ENCODE peak calls at places on chromosomes 16 and 17, in eight cellular contexts. One of them, this sample, is unnamed.

GRCh38 chr16:82629441-82630027 is 2.8 kb downstream of the CDH13 start:
- DNase-seq in HFFc6: peak
- DNase-seq in transverse colon: no peak
- DNase-seq in mucosa of descending colon: no peak
- DNase-seq in body of pancreas: no peak
- DNase-seq in BE2C: no peak
- DNase-seq in CD8-positive, alpha-beta T cell: no peak
- DNase-seq in A549: no peak
- DNase-seq in this sample: no peak

GRCh38 chr17:76189247-76189646 is 48.2 kb upstream of the FOXJ1 start:
- DNase-seq in CD8-positive, alpha-beta T cell: no peak
- DNase-seq in body of pancreas: no peak
- DNase-seq in HFFc6: no peak
- DNase-seq in BE2C: no peak
- DNase-seq in transverse colon: no peak
- DNase-seq in mucosa of descending colon: no peak
- DNase-seq in A549: no peak
- DNase-seq in this sample: no peak

GRCh38 chr17:57930239-57930638 is 25.0 kb downstream of the CUEDC1 start:
- DNase-seq in mucosa of descending colon: no peak
- DNase-seq in transverse colon: no peak
- DNase-seq in BE2C: no peak
- DNase-seq in CD8-positive, alpha-beta T cell: no peak
- DNase-seq in HFFc6: no peak
- DNase-seq in A549: no peak
- DNase-seq in body of pancreas: no peak
- DNase-seq in this sample: no peak

GRCh38 chr17:28173071-28173561 is 130.6 kb downstream of the NLK start:
- DNase-seq in BE2C: no peak
- DNase-seq in mucosa of descending colon: no peak
- DNase-seq in transverse colon: no peak
- DNase-seq in body of pancreas: no peak
- DNase-seq in A549: no peak
- DNase-seq in HFFc6: no peak
- DNase-seq in CD8-positive, alpha-beta T cell: no peak
- DNase-seq in this sample: no peak

GRCh38 chr16:86660623-86661022 is 82.3 kb downstream of the FOXL1 start:
- DNase-seq in HFFc6: no peak
- DNase-seq in BE2C: no peak
- DNase-seq in body of pancreas: no peak
- DNase-seq in mucosa of descending colon: no peak
- DNase-seq in CD8-positive, alpha-beta T cell: no peak
- DNase-seq in transverse colon: no peak
- DNase-seq in A549: no peak
- DNase-seq in this sample: no peak

GRCh38 chr16:86554917-86555762 is at the start of gene MTHFSD:
- DNase-seq in transverse colon: peak
- DNase-seq in BE2C: peak
- DNase-seq in A549: peak
- DNase-seq in HFFc6: peak
- DNase-seq in mucosa of descending colon: peak
- DNase-seq in body of pancreas: peak
- DNase-seq in CD8-positive, alpha-beta T cell: peak
- DNase-seq in this sample: peak

GRCh38 chr17:72560303-72561247 is 439.8 kb downstream of the SOX9 start:
- DNase-seq in transverse colon: peak
- DNase-seq in CD8-positive, alpha-beta T cell: peak
- DNase-seq in mucosa of descending colon: peak
- DNase-seq in A549: peak
- DNase-seq in BE2C: peak
- DNase-seq in HFFc6: peak
- DNase-seq in body of pancreas: peak
- DNase-seq in this sample: peak

GRCh38 chr17:76577876-76578275 is 7.8 kb downstream of the ST6GALNAC2 start:
- DNase-seq in BE2C: no peak
- DNase-seq in transverse colon: no peak
- DNase-seq in mucosa of descending colon: no peak
- DNase-seq in A549: no peak
- DNase-seq in CD8-positive, alpha-beta T cell: no peak
- DNase-seq in HFFc6: no peak
- DNase-seq in body of pancreas: no peak
- DNase-seq in this sample: no peak

DNA sequence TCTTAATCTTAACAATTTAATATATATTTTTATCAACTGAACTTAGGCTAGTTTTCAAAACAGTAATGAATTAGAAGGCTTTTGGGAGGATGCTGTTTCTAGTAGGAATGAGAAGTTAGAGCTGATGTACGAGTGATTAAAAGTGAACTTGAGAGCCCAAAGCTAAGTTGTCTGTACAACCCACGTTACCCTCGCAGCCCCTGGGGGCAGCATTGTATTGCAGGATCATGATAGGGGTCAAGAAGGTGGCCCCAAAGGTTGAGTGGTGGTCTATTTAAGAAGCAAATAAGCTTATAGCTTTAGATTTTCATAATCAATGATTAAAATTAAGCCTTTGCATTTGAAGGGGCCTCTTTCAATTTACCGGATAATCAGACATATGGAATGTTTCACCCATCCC is 33.7 kb upstream of the ALDH3A2 start:
- DNase-seq in body of pancreas: no peak
- DNase-seq in BE2C: no peak
- DNase-seq in A549: no peak
- DNase-seq in CD8-positive, alpha-beta T cell: no peak
- DNase-seq in HFFc6: no peak
- DNase-seq in transverse colon: no peak
- DNase-seq in mucosa of descending colon: no peak
- DNase-seq in this sample: no peak
- TF ChIP-seq CTCF in body of pancreas: no peak
- TF ChIP-seq CTCF in BE2C: peak
- TF ChIP-seq CTCF in A549: no peak
- TF ChIP-seq CTCF in CD8-positive, alpha-beta T cell: no peak
- TF ChIP-seq CTCF in HFFc6: no peak
- TF ChIP-seq CTCF in transverse colon: no peak
- TF ChIP-seq CTCF in mucosa of descending colon: no peak
- TF ChIP-seq CTCF in this sample: no peak

DNA sequence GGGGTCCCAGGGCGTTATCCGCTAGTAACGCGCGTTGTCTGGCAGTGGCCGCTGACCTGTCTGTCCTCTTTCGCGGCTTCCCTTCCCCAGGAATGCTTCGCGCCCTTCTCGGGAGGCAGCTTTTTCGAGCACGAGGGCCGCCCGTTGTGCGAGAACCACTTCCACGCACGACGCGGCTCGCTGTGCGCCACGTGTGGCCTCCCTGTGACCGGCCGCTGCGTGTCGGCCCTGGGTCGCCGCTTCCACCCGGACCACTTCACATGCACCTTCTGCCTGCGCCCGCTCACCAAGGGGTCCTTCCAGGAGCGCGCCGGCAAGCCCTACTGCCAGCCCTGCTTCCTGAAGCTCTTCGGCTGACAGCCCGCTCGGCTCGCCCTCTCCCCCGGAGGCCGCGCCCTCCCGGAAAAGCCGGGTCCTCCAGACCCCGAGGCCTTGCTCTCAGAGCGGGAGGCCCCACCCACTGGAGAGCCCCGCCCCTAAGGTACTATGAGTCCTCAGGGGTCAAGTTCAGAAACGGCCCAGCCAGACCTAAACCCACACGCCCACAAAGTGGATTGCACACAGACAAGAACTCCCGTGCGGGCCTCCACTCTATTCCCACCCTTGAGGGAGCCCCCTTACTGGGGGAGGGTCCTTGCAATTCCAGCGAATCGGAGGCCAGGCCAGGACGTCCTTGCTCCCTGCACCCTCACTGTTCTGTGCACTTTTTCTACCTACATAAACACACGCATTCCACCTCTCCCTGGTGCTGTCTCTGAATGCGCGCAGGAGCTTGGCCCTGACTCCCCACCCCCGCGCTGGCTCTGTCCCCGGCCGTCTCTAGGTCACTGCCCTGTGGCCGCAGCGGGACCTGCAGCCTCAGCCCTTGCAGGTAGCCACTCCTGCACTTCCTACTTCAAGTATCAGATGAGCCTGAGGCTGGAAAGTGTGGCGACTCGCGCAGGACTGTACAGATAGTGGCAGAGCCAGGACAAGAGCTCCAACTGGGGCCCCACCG is 5.4 kb upstream of the SLC5A2 start:
- DNase-seq in BE2C: no peak
- DNase-seq in HFFc6: no peak
- DNase-seq in CD8-positive, alpha-beta T cell: peak
- DNase-seq in body of pancreas: peak
- DNase-seq in mucosa of descending colon: peak
- DNase-seq in A549: peak
- DNase-seq in transverse colon: peak
- DNase-seq in this sample: no peak
- TF ChIP-seq CTCF in BE2C: no peak
- TF ChIP-seq CTCF in HFFc6: peak
- TF ChIP-seq CTCF in CD8-positive, alpha-beta T cell: no peak
- TF ChIP-seq CTCF in body of pancreas: peak
- TF ChIP-seq CTCF in mucosa of descending colon: no peak
- TF ChIP-seq CTCF in A549: no peak
- TF ChIP-seq CTCF in transverse colon: peak
- TF ChIP-seq CTCF in this sample: no peak

GRCh38 chr17:45149037-45149668 is 878 bp downstream of the HEXIM1 start:
- DNase-seq in A549: peak
- DNase-seq in BE2C: peak
- DNase-seq in mucosa of descending colon: peak
- DNase-seq in body of pancreas: peak
- DNase-seq in HFFc6: peak
- DNase-seq in CD8-positive, alpha-beta T cell: peak
- DNase-seq in transverse colon: peak
- DNase-seq in this sample: no peak
- TF ChIP-seq CTCF in A549: peak
- TF ChIP-seq CTCF in BE2C: peak
- TF ChIP-seq CTCF in mucosa of descending colon: peak
- TF ChIP-seq CTCF in body of pancreas: peak
- TF ChIP-seq CTCF in HFFc6: peak
- TF ChIP-seq CTCF in CD8-positive, alpha-beta T cell: peak
- TF ChIP-seq CTCF in transverse colon: peak
- TF ChIP-seq CTCF in this sample: peak

DNA sequence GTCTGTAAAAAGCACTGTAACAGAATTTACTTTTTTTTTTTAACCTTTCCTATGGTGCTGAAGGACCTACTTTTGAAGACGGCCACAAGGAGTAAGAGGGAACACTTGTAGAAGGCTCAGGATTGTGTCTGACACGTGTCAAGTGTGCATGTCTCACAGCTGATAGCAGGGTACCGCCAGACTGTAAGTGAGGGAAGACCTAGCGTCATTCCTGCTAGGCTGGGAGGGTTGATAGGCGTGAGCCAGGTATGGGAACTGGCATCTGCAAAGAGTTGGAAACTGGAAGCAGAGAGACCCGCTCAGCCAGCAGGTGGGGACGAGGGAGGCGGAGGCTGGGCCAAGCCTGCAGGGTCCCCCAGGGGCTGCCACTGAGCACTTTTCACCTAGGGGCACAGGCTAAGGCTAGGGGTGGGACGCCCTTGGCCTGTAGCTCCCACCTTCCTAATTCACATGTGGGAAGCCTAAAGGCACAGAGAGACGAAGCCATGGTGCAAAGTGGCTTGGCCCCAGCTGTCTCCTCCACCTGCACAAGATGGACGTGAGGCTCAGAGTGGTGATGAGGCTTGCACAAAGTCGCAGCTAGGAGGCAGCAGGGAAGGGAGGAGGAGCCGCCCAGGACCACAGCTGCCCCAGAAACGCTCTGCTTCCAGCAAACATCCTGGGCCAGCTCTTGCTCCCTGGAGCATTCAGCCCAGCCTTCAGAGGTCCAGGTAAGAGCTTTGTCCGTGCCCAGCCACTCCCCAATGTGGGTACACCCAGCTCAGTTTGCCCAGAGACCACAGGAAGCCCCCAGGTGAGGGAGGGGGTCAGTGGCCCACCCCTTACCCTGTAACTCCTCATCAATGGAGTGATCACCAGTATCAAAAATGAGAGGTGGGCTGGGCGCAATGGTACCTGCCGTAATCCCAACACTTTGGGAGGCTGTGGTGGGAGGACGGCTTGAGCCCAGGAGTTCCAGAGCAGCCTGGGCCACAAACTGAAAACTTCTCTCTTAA is 18.9 kb downstream of the VASN start:
- DNase-seq in mucosa of descending colon: no peak
- DNase-seq in HFFc6: no peak
- DNase-seq in CD8-positive, alpha-beta T cell: no peak
- DNase-seq in BE2C: peak
- DNase-seq in A549: no peak
- DNase-seq in body of pancreas: no peak
- DNase-seq in transverse colon: no peak
- DNase-seq in this sample: no peak
- TF ChIP-seq CTCF in mucosa of descending colon: no peak
- TF ChIP-seq CTCF in HFFc6: peak
- TF ChIP-seq CTCF in CD8-positive, alpha-beta T cell: no peak
- TF ChIP-seq CTCF in BE2C: peak
- TF ChIP-seq CTCF in A549: no peak
- TF ChIP-seq CTCF in body of pancreas: no peak
- TF ChIP-seq CTCF in transverse colon: no peak
- TF ChIP-seq CTCF in this sample: no peak

DNA sequence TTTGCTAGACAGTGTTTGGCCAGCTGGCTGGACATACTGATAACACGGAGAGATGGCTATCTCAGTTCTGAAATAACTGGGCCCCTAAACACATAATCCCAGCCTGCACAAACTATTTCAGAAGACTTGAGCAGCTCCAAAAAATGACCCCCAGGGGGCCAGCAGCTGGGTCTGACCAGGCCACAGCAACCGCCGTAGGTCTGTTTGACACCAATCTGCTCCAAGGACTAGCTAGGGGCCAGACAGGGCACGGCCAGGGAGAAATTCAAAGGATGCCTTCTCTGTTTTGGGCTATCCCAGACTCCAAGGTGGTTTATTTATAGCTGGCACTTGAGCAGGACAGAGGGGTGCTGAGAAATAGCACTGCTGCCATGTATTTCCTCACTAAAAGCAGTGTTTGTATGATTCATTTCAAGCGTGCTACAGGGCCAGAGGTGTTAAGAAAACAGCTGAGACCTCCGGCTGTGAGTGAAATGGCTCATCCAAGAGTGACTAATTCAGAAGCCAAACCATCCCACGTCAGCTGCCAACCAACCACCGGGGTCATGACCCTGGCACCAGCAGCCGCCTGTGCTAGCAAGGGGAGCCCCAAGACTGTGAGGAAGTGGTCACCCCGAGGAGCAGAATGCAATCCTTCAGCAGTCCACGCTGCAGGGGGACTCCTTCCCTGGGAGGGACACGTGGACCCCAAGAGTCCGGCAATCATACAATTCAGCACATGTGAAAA is 5.7 kb downstream of the GGA2 start:
- DNase-seq in BE2C: no peak
- DNase-seq in CD8-positive, alpha-beta T cell: peak
- DNase-seq in transverse colon: peak
- DNase-seq in HFFc6: peak
- DNase-seq in body of pancreas: peak
- DNase-seq in mucosa of descending colon: peak
- DNase-seq in A549: peak
- DNase-seq in this sample: peak
- TF ChIP-seq CTCF in BE2C: peak
- TF ChIP-seq CTCF in CD8-positive, alpha-beta T cell: no peak
- TF ChIP-seq CTCF in transverse colon: no peak
- TF ChIP-seq CTCF in HFFc6: peak
- TF ChIP-seq CTCF in body of pancreas: no peak
- TF ChIP-seq CTCF in mucosa of descending colon: no peak
- TF ChIP-seq CTCF in A549: no peak
- TF ChIP-seq CTCF in this sample: no peak

GRCh38 chr17:37643118-37643766 is at the start of gene DDX52:
- DNase-seq in HFFc6: peak
- DNase-seq in CD8-positive, alpha-beta T cell: peak
- DNase-seq in transverse colon: peak
- DNase-seq in A549: peak
- DNase-seq in body of pancreas: peak
- DNase-seq in mucosa of descending colon: peak
- DNase-seq in BE2C: peak
- DNase-seq in this sample: peak
- TF ChIP-seq CTCF in HFFc6: peak
- TF ChIP-seq CTCF in CD8-positive, alpha-beta T cell: no peak
- TF ChIP-seq CTCF in transverse colon: no peak
- TF ChIP-seq CTCF in A549: no peak
- TF ChIP-seq CTCF in body of pancreas: no peak
- TF ChIP-seq CTCF in mucosa of descending colon: no peak
- TF ChIP-seq CTCF in BE2C: peak
- TF ChIP-seq CTCF in this sample: peak